ENCODE peak calls at places on chromosomes 6 and 20, in seven cellular contexts. F is right cardiac atrium, G is H9, V is IMR-90, X is lower lobe of right lung, Q is aorta, U is H1. O is an unnamed sample. For H3K27me3 and H3K4me1, the result is how much of the 10 kb centered on the place peaks cover.

GRCh38 chr6:27825025-27825823 is 87.0 kb downstream of the OR2B2 start:
- DNase-seq in F (no peak), G (no peak), V (no peak), X (no peak), Q (no peak), U (no peak), O (no peak)

GRCh38 chr20:5003626-5004025 is 2.3 kb upstream of the SLC23A2 start:
- DNase-seq in F (no peak), G (no peak), V (no peak), X (no peak), Q (no peak), U (no peak), O (no peak)

GRCh38 chr20:17969884-17970409 is 1.1 kb downstream of the MGME1 start:
- DNase-seq in F (peak), G (no peak), V (peak), X (peak), Q (peak), U (no peak), O (no peak)

GRCh38 chr6:46091080-46091478 is 38.7 kb upstream of the ENPP4 start:
- DNase-seq in F (no peak), G (no peak), V (no peak), X (no peak), Q (no peak), U (no peak), O (no peak)

GRCh38 chr6:129638055-129639019 is 71.6 kb downstream of the ARHGAP18 start:
- DNase-seq in F (no peak), G (no peak), V (peak), X (no peak), Q (no peak), U (no peak), O (no peak)

GRCh38 chr6:149854532-149854931 is 9.6 kb downstream of the LRP11 start:
- DNase-seq in F (peak), G (no peak), V (no peak), X (peak), Q (peak), U (no peak), O (no peak)

GRCh38 chr6:83514877-83515466 is 2.6 kb downstream of the PRSS35 start:
- DNase-seq in F (no peak), G (no peak), V (peak), X (no peak), Q (no peak), U (no peak), O (no peak)

GRCh38 chr20:22333885-22334545 is 250.4 kb downstream of the FOXA2 start:
- DNase-seq in F (peak), G (peak), V (peak), X (peak), Q (peak), U (peak), O (peak)

GRCh38 chr20:18727032-18727508 is 86.5 kb upstream of the SCP2D1 start:
- DNase-seq in F (no peak), G (no peak), V (no peak), X (no peak), Q (no peak), U (no peak), O (no peak)

GRCh38 chr6:3230275-3231212 is 3.1 kb upstream of the TUBB2B start:
- DNase-seq in F (no peak), G (peak), V (peak), X (no peak), Q (no peak), U (peak), O (no peak)

GRCh38 chr6:45880139-45880538 is 135.5 kb downstream of the CLIC5 start:
- DNase-seq in F (peak), G (no peak), V (no peak), X (no peak), Q (no peak), U (no peak), O (no peak)

GRCh38 chr6:18263561-18264337 is 581 bp downstream of the DEK start:
- DNase-seq in F (peak), G (no peak), V (no peak), X (peak), Q (no peak), U (peak), O (peak)

GRCh38 chr20:5834436-5835005 is 84.3 kb downstream of the SHLD1 start:
- DNase-seq in F (no peak), G (no peak), V (no peak), X (no peak), Q (no peak), U (no peak), O (no peak)

GRCh38 chr6:164207024-164207423 is 792.5 kb downstream of the QKI start:
- DNase-seq in F (no peak), G (no peak), V (no peak), X (no peak), Q (no peak), U (no peak), O (no peak)

GRCh38 chr6:139567095-139567494 is 192.6 kb upstream of the CITED2 start:
- DNase-seq in F (no peak), G (no peak), V (no peak), X (no peak), Q (no peak), U (no peak), O (no peak)

GRCh38 chr20:55166063-55166462 is 690.7 kb downstream of the DOK5 start:
- DNase-seq in F (no peak), G (peak), V (no peak), X (no peak), Q (no peak), U (peak), O (no peak)

GRCh38 chr6:135877666-135878065 is 26.2 kb downstream of the PDE7B start:
- DNase-seq in F (no peak), G (no peak), V (no peak), X (no peak), Q (no peak), U (no peak), O (no peak)

GRCh38 chr6:114740547-114740946 is 397.7 kb upstream of the HS3ST5 start:
- DNase-seq in F (no peak), G (no peak), V (no peak), X (no peak), Q (no peak), U (no peak), O (no peak)

GRCh38 chr6:153076431-153076830 is 54.7 kb downstream of the RGS17 start:
- DNase-seq in F (no peak), G (no peak), V (no peak), X (no peak), Q (no peak), U (no peak), O (no peak)

GRCh38 chr20:53918949-53919361 is 151.4 kb downstream of the BCAS1 start:
- DNase-seq in F (no peak), G (peak), V (no peak), X (no peak), Q (no peak), U (peak), O (peak)

GRCh38 chr20:13220194-13220856 is 749 bp upstream of the ISM1 start:
- DNase-seq in F (peak), G (peak), V (peak), X (peak), Q (peak), U (peak), O (peak)

GRCh38 chr6:75802366-75802765 is 53.3 kb downstream of the MYO6 start:
- DNase-seq in F (no peak), G (no peak), V (peak), X (no peak), Q (no peak), U (no peak), O (no peak)

GRCh38 chr20:52103911-52104545 is 87.6 kb downstream of the ZFP64 start:
- DNase-seq in F (no peak), G (peak), V (peak), X (no peak), Q (no peak), U (peak), O (no peak)

GRCh38 chr20:62143976-62144825 is 632 bp downstream of the SS18L1 start:
- DNase-seq in F (peak), G (peak), V (peak), X (peak), Q (peak), U (no peak), O (no peak)

GRCh38 chr20:50392138-50392866 is 117.9 kb upstream of the PTPN1 start:
- DNase-seq in F (no peak), G (no peak), V (no peak), X (no peak), Q (no peak), U (no peak), O (no peak)

GRCh38 chr6:168371185-168371584 is 51.6 kb upstream of the DACT2 start:
- DNase-seq in F (peak), G (no peak), V (no peak), X (no peak), Q (no peak), U (no peak), O (no peak)

GRCh38 chr6:168369776-168370175 is 50.2 kb upstream of the DACT2 start:
- DNase-seq in F (peak), G (no peak), V (no peak), X (no peak), Q (peak), U (no peak), O (no peak)

GRCh38 chr6:168371635-168371988 is 52.0 kb upstream of the DACT2 start:
- DNase-seq in F (no peak), G (no peak), V (no peak), X (no peak), Q (peak), U (no peak), O (no peak)

GRCh38 chr6:168368971-168369370 is 49.4 kb upstream of the DACT2 start:
- DNase-seq in F (peak), G (no peak), V (no peak), X (no peak), Q (no peak), U (no peak), O (no peak)

GRCh38 chr6:168370310-168370991 is 50.9 kb upstream of the DACT2 start:
- DNase-seq in F (peak), G (peak), V (no peak), X (peak), Q (peak), U (peak), O (peak)
- H3K27me3 ChIP-seq in F (under half), G (under half), V (under half), X (under half), Q (under half), U (under half), O (under half)

GRCh38 chr6:35046862-35047261 is 94.3 kb downstream of the TCP11 start:
- DNase-seq in F (no peak), G (no peak), V (no peak), X (no peak), Q (no peak), U (no peak), O (no peak)

GRCh38 chr6:35046098-35046497 is 95.0 kb downstream of the TCP11 start:
- DNase-seq in F (no peak), G (no peak), V (no peak), X (no peak), Q (no peak), U (no peak), O (no peak)

GRCh38 chr6:35044145-35044745 is 96.9 kb downstream of the TCP11 start:
- DNase-seq in F (no peak), G (peak), V (no peak), X (no peak), Q (no peak), U (no peak), O (no peak)

GRCh38 chr6:35043381-35043780 is 97.8 kb downstream of the TCP11 start:
- DNase-seq in F (no peak), G (no peak), V (no peak), X (no peak), Q (no peak), U (no peak), O (no peak)

DNA sequence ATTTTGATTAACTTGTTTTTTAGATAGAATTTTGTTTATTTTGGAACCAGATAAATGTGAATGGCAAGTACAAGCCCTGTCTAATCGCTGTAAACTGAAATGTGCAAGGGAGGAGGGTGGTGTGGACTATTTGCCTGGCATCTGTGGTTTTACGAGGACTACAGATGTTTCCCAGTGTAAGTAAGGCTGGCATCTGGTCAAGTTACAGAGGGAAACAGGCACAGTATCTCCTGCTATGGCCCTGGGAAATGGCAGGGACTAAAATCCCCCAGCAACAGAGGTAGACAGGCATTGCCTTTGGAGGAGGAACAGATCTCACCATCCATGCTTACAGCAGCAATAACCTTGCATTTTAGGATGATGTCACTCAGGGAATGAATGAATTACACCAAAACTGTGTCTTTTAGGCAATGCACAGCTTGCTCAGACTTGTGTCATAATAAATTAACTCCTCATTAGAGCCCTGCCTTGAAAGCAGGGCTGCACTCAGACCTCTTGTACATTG is 96.3 kb downstream of the TCP11 start:
- DNase-seq in F (no peak), G (no peak), V (no peak), X (no peak), Q (no peak), U (no peak), O (no peak)
- H3K4me1 ChIP-seq in F (half or more), G (under half), V (under half), X (half or more), Q (under half), U (under half), O (under half)

GRCh38 chr20:25071722-25072121 is 10.2 kb downstream of the VSX1 start:
- DNase-seq in F (no peak), G (peak), V (no peak), X (no peak), Q (no peak), U (peak), O (peak)
- H3K27me3 ChIP-seq in F (under half), G (under half), V (half or more), X (under half), Q (under half), U (under half), O (under half)

GRCh38 chr20:43727980-43728590 is 1.3 kb upstream of the GTSF1L start:
- DNase-seq in F (no peak), G (no peak), V (peak), X (no peak), Q (no peak), U (no peak), O (no peak)

GRCh38 chr20:43731927-43732326 is 5.1 kb upstream of the GTSF1L start:
- DNase-seq in F (peak), G (no peak), V (no peak), X (no peak), Q (no peak), U (no peak), O (no peak)

GRCh38 chr20:43728686-43729255 is 2.0 kb upstream of the GTSF1L start:
- DNase-seq in F (peak), G (no peak), V (no peak), X (no peak), Q (no peak), U (no peak), O (no peak)

GRCh38 chr20:43726811-43727338 is at the start of gene GTSF1L:
- DNase-seq in F (peak), G (no peak), V (peak), X (no peak), Q (no peak), U (no peak), O (no peak)

DNA sequence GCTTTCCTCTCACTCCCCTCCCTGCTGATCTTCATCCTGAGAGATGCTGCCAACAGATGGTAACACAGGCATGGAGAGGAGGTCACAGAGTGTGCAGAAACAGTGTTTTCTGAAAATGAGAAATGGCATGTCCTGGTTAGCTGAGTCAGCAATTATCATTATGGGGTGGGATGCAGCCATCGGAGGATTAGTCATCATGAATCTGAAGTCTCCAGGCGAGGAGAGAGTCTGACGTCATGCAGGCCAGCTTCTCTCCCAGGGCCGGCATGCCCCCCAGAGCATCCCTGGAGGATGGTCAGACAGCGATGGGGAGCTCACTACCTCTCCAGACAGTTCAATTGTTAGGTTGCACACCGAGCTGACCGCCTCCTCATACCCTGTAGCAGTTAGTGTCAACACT is 4.7 kb upstream of the GTSF1L start:
- DNase-seq in F (no peak), G (no peak), V (peak), X (no peak), Q (no peak), U (no peak), O (no peak)
- H3K4me1 ChIP-seq in F (under half), G (under half), V (under half), X (under half), Q (under half), U (under half), O (under half)

GRCh38 chr6:99993533-99994251 is at the start of gene MCHR2:
- DNase-seq in F (no peak), G (peak), V (no peak), X (no peak), Q (no peak), U (peak), O (no peak)

GRCh38 chr6:99995916-99996315 is 1.9 kb upstream of the MCHR2 start:
- DNase-seq in F (no peak), G (no peak), V (no peak), X (no peak), Q (no peak), U (no peak), O (no peak)

GRCh38 chr6:99991955-99992354 is 2.1 kb downstream of the MCHR2 start:
- DNase-seq in F (no peak), G (no peak), V (no peak), X (no peak), Q (no peak), U (no peak), O (no peak)

GRCh38 chr6:99997141-99997540 is 3.1 kb upstream of the MCHR2 start:
- DNase-seq in F (no peak), G (no peak), V (no peak), X (no peak), Q (no peak), U (no peak), O (no peak)

GRCh38 chr6:99993146-99993532 is 884 bp downstream of the MCHR2 start:
- DNase-seq in F (no peak), G (no peak), V (no peak), X (no peak), Q (no peak), U (no peak), O (no peak)
- H3K27me3 ChIP-seq in F (under half), G (under half), V (under half), X (under half), Q (under half), U (under half), O (under half)